ENCODE peak calls at places on chromosome 21, in six cellular contexts. E is IMR-90, I is neuronal stem cell, V is H9, C is mesenchymal stem cell, S is H1. O is an unnamed sample.

GRCh38 chr21:35222021-35222420 is 172.9 kb upstream of the RUNX1 start:
- DNase-seq in C (no peak), E (no peak), V (no peak), I (no peak), S (no peak), O (no peak)

GRCh38 chr21:35265170-35265877 is 216.2 kb upstream of the RUNX1 start:
- DNase-seq in E (peak; percentile 79), I (no peak), V (no peak), S (no peak), C (peak; percentile 70), O (peak; percentile 79)

GRCh38 chr21:42311816-42312625 is 3.2 kb downstream of the TFF3 start:
- DNase-seq in E (no peak), I (no peak), S (no peak), C (no peak), V (no peak), O (no peak)

GRCh38 chr21:36589352-36589971 is 109.5 kb upstream of the SIM2 start:
- DNase-seq in S (no peak), V (peak; percentile 49), E (peak; percentile 27), C (peak; percentile 4), I (no peak), O (peak; percentile 66)

GRCh38 chr21:35106246-35106835 is 57.2 kb upstream of the RUNX1 start:
- DNase-seq in E (no peak), I (no peak), C (peak; percentile 50), V (no peak), S (no peak), O (no peak)

GRCh38 chr21:28754127-28754611 is 238.5 kb downstream of the LTN1 start:
- DNase-seq in I (no peak), E (peak; percentile 96), S (no peak), V (no peak), C (no peak), O (peak; percentile 53)

GRCh38 chr21:28761709-28762356 is 230.8 kb downstream of the LTN1 start:
- DNase-seq in E (peak; percentile 52), C (no peak), V (no peak), I (no peak), S (no peak), O (no peak)

GRCh38 chr21:42112223-42112622 is 41.1 kb downstream of the UMODL1 start:
- DNase-seq in V (no peak), I (no peak), E (no peak), S (no peak), C (no peak), O (no peak)

GRCh38 chr21:35989185-35989735 is 71.1 kb downstream of the SETD4 start:
- DNase-seq in I (no peak), V (no peak), S (no peak), C (no peak), E (no peak), O (no peak)

GRCh38 chr21:35256468-35256988 is 207.4 kb upstream of the RUNX1 start:
- DNase-seq in C (peak; percentile 98), V (no peak), E (peak; percentile 100), S (no peak), I (peak; percentile 17), O (peak; percentile 85)

GRCh38 chr21:41064325-41064724 is 103.6 kb upstream of the BACE2 start:
- DNase-seq in I (no peak), C (no peak), E (no peak), S (no peak), V (no peak), O (no peak)

GRCh38 chr21:31340942-31341487 is 3.0 kb downstream of the TIAM1 start:
- DNase-seq in S (no peak), C (no peak), V (no peak), E (no peak), I (no peak), O (no peak)

GRCh38 chr21:34890724-34891609 is 158.1 kb downstream of the RUNX1 start:
- DNase-seq in C (peak; percentile 73), I (peak; percentile 42), E (peak; percentile 48), V (peak; percentile 46), S (no peak), O (peak; percentile 78)

GRCh38 chr21:31403596-31404333 is 59.7 kb upstream of the TIAM1 start:
- DNase-seq in I (no peak), C (no peak), S (no peak), E (no peak), V (no peak), O (no peak)

GRCh38 chr21:15210235-15210678 is 145.5 kb upstream of the NRIP1 start:
- DNase-seq in V (peak; percentile 29), E (no peak), I (no peak), S (no peak), C (peak; percentile 27), O (peak; percentile 97)

GRCh38 chr21:23249760-23250159 is 2251.6 kb downstream of the NCAM2 start:
- DNase-seq in I (no peak), C (no peak), V (no peak), E (no peak), S (no peak), O (no peak)

GRCh38 chr21:31326478-31327247 is 17.4 kb downstream of the TIAM1 start:
- DNase-seq in I (no peak), S (no peak), C (no peak), E (no peak), V (no peak), O (no peak)

GRCh38 chr21:32132911-32133310 is 145.9 kb downstream of the MIS18A start:
- DNase-seq in S (no peak), C (peak; percentile 1), I (no peak), V (no peak), E (no peak), O (no peak)

GRCh38 chr21:28856588-28857250 is 136.0 kb downstream of the LTN1 start:
- DNase-seq in S (no peak), V (peak; percentile 44), I (peak; percentile 1), C (no peak), E (no peak), O (no peak)

GRCh38 chr21:42652527-42653491 is 612 bp upstream of the PDE9A start:
- DNase-seq in V (peak; percentile 78), E (peak; percentile 31), S (no peak), C (peak; percentile 90), I (peak; percentile 69), O (no peak)

GRCh38 chr21:29403291-29403690 is 104.6 kb downstream of the BACH1 start:
- DNase-seq in V (no peak), C (no peak), I (no peak), S (no peak), E (peak; percentile 11), O (no peak)

GRCh38 chr21:28833181-28833580 is 159.5 kb downstream of the LTN1 start:
- DNase-seq in S (no peak), E (peak; percentile 5), I (no peak), C (peak; percentile 19), V (no peak), O (peak; percentile 61)

GRCh38 chr21:35019631-35020032 is 29.5 kb downstream of the RUNX1 start:
- DNase-seq in C (no peak), S (no peak), I (no peak), V (no peak), E (no peak), O (no peak)

GRCh38 chr21:42654179-42654912 is 925 bp downstream of the PDE9A start:
- DNase-seq in V (no peak), S (no peak), I (peak; percentile 69), E (no peak), C (peak; percentile 75), O (no peak)

GRCh38 chr21:21163904-21164303 is 165.7 kb downstream of the NCAM2 start:
- DNase-seq in V (no peak), E (peak; percentile 82), S (no peak), I (peak; percentile 31), C (peak; percentile 74), O (peak; percentile 79)

GRCh38 chr21:19343711-19344110 is 940.1 kb upstream of the TMPRSS15 start:
- DNase-seq in V (no peak), I (no peak), C (no peak), S (no peak), E (no peak), O (no peak)

GRCh38 chr21:28734522-28735175 is 258.0 kb downstream of the LTN1 start:
- DNase-seq in C (no peak), I (no peak), E (peak; percentile 17), S (no peak), V (no peak), O (no peak)

GRCh38 chr21:45766055-45766454 is 122.5 kb downstream of the PCBP3 start:
- DNase-seq in C (no peak), V (no peak), E (no peak), I (no peak), S (no peak), O (no peak)

GRCh38 chr21:45766501-45766900 is 123.0 kb downstream of the PCBP3 start:
- DNase-seq in C (no peak), S (no peak), E (no peak), I (no peak), V (no peak), O (no peak)

GRCh38 chr21:45763506-45763905 is 120.0 kb downstream of the PCBP3 start:
- DNase-seq in C (no peak), E (no peak), S (no peak), V (no peak), I (no peak), O (no peak)

GRCh38 chr21:45764792-45765191 is 121.3 kb downstream of the PCBP3 start:
- DNase-seq in E (no peak), V (no peak), C (no peak), S (no peak), I (no peak), O (no peak)

DNA sequence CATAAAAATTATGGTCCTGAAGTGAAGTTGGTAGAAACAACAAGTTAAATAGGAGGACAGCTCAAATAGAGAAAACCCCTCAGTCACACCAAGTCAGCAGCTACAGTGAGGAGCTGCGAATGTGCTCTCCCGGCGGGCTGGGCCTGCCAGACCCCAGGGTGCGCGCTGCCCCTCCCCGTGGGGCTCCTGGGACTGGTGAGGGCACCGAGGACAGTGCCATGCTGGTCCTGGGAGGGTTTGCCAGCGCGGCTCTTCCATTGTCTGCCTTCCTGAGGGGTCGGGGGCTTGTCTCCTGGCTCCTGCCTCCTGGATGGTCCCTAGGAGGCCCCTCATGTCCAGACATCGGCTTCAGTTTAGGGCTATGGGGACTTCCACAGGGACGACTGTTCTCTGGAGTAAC is 121.8 kb downstream of the PCBP3 start:
- DNase-seq in I (no peak), V (no peak), S (no peak), E (no peak), C (no peak), O (no peak)
- H4K91ac ChIP-seq in I (no peak overlapping the region), V (no peak overlapping the region), S (no peak overlapping the region), E (no peak overlapping the region), C (no peak overlapping the region), O (no peak overlapping the region)

GRCh38 chr21:25638634-25639166 is 358 bp upstream of the JAM2 start:
- DNase-seq in V (no peak), S (no peak), C (peak; percentile 10), E (peak; percentile 27), I (peak; percentile 12), O (peak; percentile 75)
- H3K27ac ChIP-seq in V (no peak overlapping the region), S (no peak overlapping the region), C (no peak overlapping the region), E (no peak overlapping the region), I (no peak overlapping the region), O (no peak overlapping the region)

DNA sequence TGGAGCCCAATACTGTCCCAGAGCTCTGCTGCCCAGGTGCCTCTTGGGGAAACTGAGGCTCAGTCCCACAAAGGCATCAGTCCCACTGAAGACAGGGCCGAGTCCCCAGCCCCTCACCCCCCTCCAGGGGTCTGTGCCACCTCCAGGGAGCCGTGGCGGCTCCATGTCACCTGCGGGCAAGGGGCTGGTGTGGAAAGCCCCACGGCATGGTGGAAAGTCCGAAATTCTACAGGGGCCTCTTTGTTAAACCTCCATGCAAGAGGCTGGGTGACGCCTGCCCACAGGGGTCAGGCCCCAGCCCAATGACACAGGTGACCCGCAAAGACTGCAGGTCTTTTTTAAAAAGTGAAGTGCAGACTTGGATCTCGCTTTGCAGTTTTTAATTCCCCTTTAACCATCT is 3.3 kb upstream of the AIRE start:
- DNase-seq in S (no peak), C (no peak), E (no peak), I (no peak), V (no peak), O (no peak)
- H3K18ac ChIP-seq in S (no peak overlapping the region), C (no peak overlapping the region), E (no peak overlapping the region), I (no peak overlapping the region), V (no peak overlapping the region), O (no peak overlapping the region)

GRCh38 chr21:16287060-16287459 is 557.3 kb downstream of the USP25 start:
- DNase-seq in E (no peak), V (no peak), S (no peak), C (no peak), I (no peak), O (no peak)
- H4K91ac ChIP-seq in E (no peak overlapping the region), V (no peak overlapping the region), S (no peak overlapping the region), C (no peak overlapping the region), I (no peak overlapping the region), O (no peak overlapping the region)

O was measured in trophoblast cell.